ENCODE peak calls at places on chromosomes 6 and 20, in seven cellular contexts. G is BJ, A is lung, M is cardiac fibroblast, X is AG09319, F is type B pancreatic cell, J is lower lobe of right lung. E is an unnamed sample.

GRCh38 chr6:36216559-36216958 is 20.0 kb downstream of the BRPF3 start:
- DNase-seq in J (no peak), M (peak), G (no peak), F (no peak), X (no peak), A (no peak), E (no peak)

GRCh38 chr20:31872406-31872805 is 2.0 kb downstream of the TTLL9 start:
- DNase-seq in M (no peak), X (no peak), J (no peak), A (no peak), G (no peak), F (no peak), E (no peak)

GRCh38 chr6:110951986-110952794 is 6.3 kb upstream of the GTF3C6 start:
- DNase-seq in G (no peak), J (no peak), M (peak), A (no peak), X (peak), F (no peak), E (no peak)

GRCh38 chr6:129269076-129269475 is 386.1 kb downstream of the LAMA2 start:
- DNase-seq in F (no peak), G (no peak), X (no peak), A (no peak), M (no peak), J (no peak), E (no peak)

GRCh38 chr20:62761058-62761758 is 35.1 kb upstream of the MRGBP start:
- DNase-seq in G (no peak), A (no peak), F (no peak), J (peak), X (no peak), M (no peak), E (no peak)

GRCh38 chr20:16115891-16116577 is 457.2 kb downstream of the KIF16B start:
- DNase-seq in G (no peak), M (no peak), X (no peak), A (no peak), F (no peak), J (no peak), E (no peak)

GRCh38 chr6:4677751-4678065 is 98.5 kb upstream of the CDYL start:
- DNase-seq in A (no peak), M (no peak), F (no peak), J (no peak), G (no peak), X (no peak), E (no peak)

GRCh38 chr20:58829531-58829941 is 21.2 kb downstream of the GNAS-AS1 start:
- DNase-seq in J (no peak), A (peak), X (no peak), G (no peak), M (peak), F (no peak), E (no peak)

GRCh38 chr20:63017076-63017825 is 10.5 kb upstream of the BHLHE23 start:
- DNase-seq in X (no peak), F (no peak), J (peak), M (no peak), A (no peak), G (no peak), E (no peak)

GRCh38 chr6:105795913-105796517 is 290.1 kb upstream of the PRDM1 start:
- DNase-seq in X (no peak), F (no peak), M (no peak), J (peak), A (no peak), G (no peak), E (no peak)

GRCh38 chr20:653590-654426 is 808 bp upstream of the SRXN1 start:
- DNase-seq in X (no peak), G (no peak), M (no peak), J (no peak), A (no peak), F (no peak), E (no peak)

GRCh38 chr20:59159822-59160740 is 3.5 kb upstream of the ZNF831 start:
- DNase-seq in G (no peak), M (no peak), J (no peak), A (no peak), F (no peak), X (no peak), E (no peak)

GRCh38 chr20:49659096-49659495 is 54.6 kb downstream of the B4GALT5 start:
- DNase-seq in M (no peak), A (no peak), X (no peak), J (no peak), F (no peak), G (no peak), E (no peak)

GRCh38 chr6:167774881-167775280 is 51.8 kb upstream of the AFDN start:
- DNase-seq in A (no peak), M (no peak), J (no peak), F (no peak), X (no peak), G (no peak), E (no peak)

GRCh38 chr20:23920408-23920780 is 40.8 kb upstream of the CST5 start:
- DNase-seq in M (no peak), J (no peak), A (no peak), G (no peak), X (no peak), F (no peak), E (no peak)

GRCh38 chr20:50062006-50062838 is 50.7 kb downstream of the UBE2V1 start:
- DNase-seq in M (no peak), J (no peak), F (no peak), G (no peak), X (no peak), A (no peak), E (no peak)

GRCh38 chr20:52192296-52193007 is 873 bp upstream of the ZFP64 start:
- DNase-seq in F (no peak), X (no peak), A (no peak), M (no peak), J (peak), G (no peak), E (no peak)

GRCh38 chr6:42942444-42942843 is 13.2 kb downstream of the CNPY3 start:
- DNase-seq in M (no peak), J (no peak), A (no peak), F (no peak), G (no peak), X (no peak), E (no peak)

GRCh38 chr20:49367113-49367512 is 89.3 kb upstream of the ZNFX1 start:
- DNase-seq in A (no peak), X (no peak), M (no peak), J (no peak), F (no peak), G (no peak), E (no peak)

GRCh38 chr20:11117808-11118528 is 444.2 kb upstream of the JAG1 start:
- DNase-seq in G (no peak), J (no peak), X (no peak), A (no peak), M (peak), F (no peak), E (no peak)

GRCh38 chr6:137357263-137357947 is 136.8 kb downstream of the OLIG3 start:
- DNase-seq in J (no peak), F (no peak), A (no peak), X (no peak), M (no peak), G (no peak), E (no peak)
- TF ChIP-seq CTCF in J (no peak), F (no peak), A (no peak), X (no peak), M (no peak), G (no peak), E (no peak)

DNA sequence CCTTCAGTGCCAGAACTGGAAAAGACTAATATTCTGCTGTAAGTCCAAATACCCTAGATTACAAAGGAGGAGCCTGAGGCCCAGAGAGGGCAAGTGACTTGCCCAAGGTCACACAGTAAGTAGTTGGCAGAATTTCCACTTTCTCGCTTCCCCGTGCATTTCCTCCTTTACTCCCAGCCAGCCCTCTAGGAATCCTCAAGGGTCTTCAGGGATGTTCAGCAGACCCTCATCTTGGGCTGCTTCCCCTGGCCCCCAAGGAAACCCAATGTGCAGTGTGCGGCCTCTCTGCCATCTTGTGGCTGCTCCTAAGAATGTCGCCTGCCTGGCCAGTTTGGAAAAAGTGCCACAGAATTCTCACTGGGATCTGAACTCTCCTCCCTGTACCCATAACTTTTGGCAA is 217.7 kb upstream of the LRFN2 start:
- DNase-seq in M (no peak), J (no peak), G (no peak), A (no peak), X (no peak), F (no peak), E (no peak)
- TF ChIP-seq CTCF in M (no peak), J (peak), G (no peak), A (no peak), X (no peak), F (peak), E (peak)

GRCh38 chr20:36268501-36269342 is 32.4 kb downstream of the AAR2 start:
- DNase-seq in F (no peak), G (no peak), J (no peak), A (no peak), X (no peak), M (no peak), E (no peak)
- TF ChIP-seq CTCF in F (no peak), G (no peak), J (no peak), A (no peak), X (no peak), M (no peak), E (no peak)

GRCh38 chr20:45085289-45085688 is 15.6 kb downstream of the KCNS1 start:
- DNase-seq in F (no peak), X (no peak), G (no peak), A (no peak), J (no peak), M (no peak), E (no peak)

GRCh38 chr20:45087814-45088213 is 13.1 kb downstream of the KCNS1 start:
- DNase-seq in F (no peak), X (peak), M (peak), G (no peak), J (no peak), A (no peak), E (no peak)

GRCh38 chr20:45088247-45088646 is 12.7 kb downstream of the KCNS1 start:
- DNase-seq in M (peak), G (peak), F (no peak), A (no peak), X (peak), J (no peak), E (no peak)

GRCh38 chr20:45087115-45087785 is 13.7 kb downstream of the KCNS1 start:
- DNase-seq in G (no peak), F (no peak), J (no peak), A (no peak), M (no peak), X (no peak), E (no peak)

GRCh38 chr20:45085867-45086266 is 15.1 kb downstream of the KCNS1 start:
- DNase-seq in G (no peak), A (no peak), M (no peak), F (no peak), J (no peak), X (no peak), E (no peak)
- TF ChIP-seq CTCF in G (no peak), A (no peak), M (no peak), F (no peak), J (no peak), X (no peak), E (no peak)

GRCh38 chr6:117837268-117837667 is 69.8 kb upstream of the SLC35F1 start:
- DNase-seq in M (no peak), F (no peak), G (no peak), X (no peak), J (no peak), A (no peak), E (no peak)

DNA sequence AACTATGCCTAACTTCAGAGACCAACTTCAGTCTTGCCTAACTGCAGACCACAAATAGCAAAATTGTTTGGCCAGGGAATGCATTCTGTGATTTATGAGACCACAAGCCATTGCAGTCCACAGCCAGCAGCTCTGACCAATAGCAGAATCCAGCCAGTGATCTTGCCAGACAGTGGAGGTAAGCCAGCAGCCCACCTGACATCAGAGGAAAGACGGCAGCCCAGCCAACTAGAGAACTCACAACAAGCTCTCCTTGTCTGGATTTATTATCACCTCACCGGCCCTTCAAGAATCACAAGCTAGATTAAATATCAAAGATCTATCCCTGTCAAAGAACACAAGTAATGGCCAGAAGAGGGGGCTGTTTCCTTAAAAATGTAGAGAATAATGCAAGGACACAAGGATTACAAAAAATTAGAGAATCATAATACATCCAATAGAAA is 66.5 kb upstream of the SLC35F1 start:
- DNase-seq in F (no peak), M (peak), A (no peak), X (no peak), G (no peak), J (no peak), E (peak)
- TF ChIP-seq CTCF in F (peak), M (peak), A (no peak), X (no peak), G (peak), J (peak), E (peak)

GRCh38 chr20:20683020-20683419 is 29.4 kb downstream of the RALGAPA2 start:
- DNase-seq in A (no peak), G (no peak), J (no peak), M (no peak), X (no peak), F (no peak), E (no peak)

GRCh38 chr20:20685635-20686034 is 26.8 kb downstream of the RALGAPA2 start:
- DNase-seq in J (no peak), F (no peak), G (no peak), M (no peak), A (no peak), X (no peak), E (no peak)

GRCh38 chr20:20683922-20684321 is 28.5 kb downstream of the RALGAPA2 start:
- DNase-seq in M (no peak), X (no peak), G (no peak), F (no peak), A (no peak), J (no peak), E (no peak)

GRCh38 chr20:20680991-20681508 is 31.4 kb downstream of the RALGAPA2 start:
- DNase-seq in A (peak), M (no peak), X (no peak), G (no peak), J (peak), F (no peak), E (no peak)

DNA sequence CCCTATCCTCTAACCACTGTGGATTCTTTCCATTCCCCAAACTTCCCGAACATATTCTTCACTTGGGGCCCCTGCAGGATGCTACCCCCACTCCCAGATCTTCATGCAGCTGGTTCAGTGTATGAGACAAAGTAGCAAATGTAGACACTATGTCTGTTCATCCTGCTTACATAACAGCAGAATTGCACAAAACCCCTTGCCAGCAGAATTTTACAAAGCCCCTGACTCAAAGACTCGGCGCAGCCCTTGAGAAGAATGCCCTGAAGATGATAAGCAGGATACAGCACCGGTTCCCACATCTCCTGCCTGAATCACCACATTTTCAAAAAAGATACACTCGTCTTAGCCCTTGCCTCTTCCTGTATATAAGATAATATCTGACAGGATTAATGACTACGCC is 29.0 kb downstream of the RALGAPA2 start:
- DNase-seq in X (no peak), F (no peak), M (no peak), J (no peak), A (no peak), G (no peak), E (no peak)
- TF ChIP-seq CTCF in X (no peak), F (no peak), M (no peak), J (no peak), A (no peak), G (no peak), E (no peak)

DNA sequence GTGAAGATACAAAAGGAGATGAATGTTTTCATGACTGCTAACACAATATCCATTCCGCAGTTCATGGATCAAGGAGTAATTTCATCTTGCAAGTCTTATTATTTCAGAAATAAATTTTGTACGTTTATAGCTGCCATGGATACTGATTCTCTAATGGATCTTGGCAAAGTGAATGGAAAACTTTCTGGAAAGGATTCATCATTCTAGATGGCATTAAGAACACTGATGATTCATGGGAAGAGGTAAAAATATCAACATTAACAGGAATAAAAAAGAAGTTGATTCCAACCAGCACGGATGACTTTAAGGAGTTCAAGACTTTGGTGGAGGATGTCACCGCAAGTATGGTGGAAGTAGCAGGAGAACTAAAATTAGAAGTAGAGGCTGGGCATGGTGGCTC is 2.8 kb downstream of the HUS1B start:
- DNase-seq in J (no peak), X (no peak), G (no peak), F (no peak), M (no peak), A (no peak), E (no peak)
- TF ChIP-seq CTCF in J (no peak), X (no peak), G (no peak), F (no peak), M (no peak), A (no peak), E (no peak)

DNA sequence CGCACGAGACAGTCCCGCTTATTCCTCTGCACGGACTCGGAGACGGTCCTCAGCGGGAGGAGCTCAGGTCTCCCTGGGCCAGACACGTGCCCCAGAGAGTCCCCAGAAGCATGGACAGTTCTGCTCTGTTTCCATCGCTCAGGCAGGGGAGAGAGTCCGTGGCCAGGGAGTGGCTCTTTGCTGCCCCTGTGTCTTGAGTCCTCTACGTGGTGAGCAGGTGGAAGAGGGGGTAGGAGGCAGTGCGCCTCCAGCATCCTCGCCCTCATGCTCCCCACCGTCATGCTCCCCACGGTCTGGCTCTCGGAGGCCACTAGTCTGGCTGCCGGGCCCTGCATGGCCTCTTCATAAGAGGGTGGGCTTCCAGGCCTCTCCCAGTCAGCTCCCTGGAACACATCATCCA is 8.9 kb downstream of the TAGAP start:
- DNase-seq in X (no peak), G (no peak), F (no peak), J (no peak), A (no peak), M (no peak), E (no peak)
- TF ChIP-seq CTCF in X (no peak), G (no peak), F (no peak), J (no peak), A (no peak), M (no peak), E (no peak)

GRCh38 chr6:152954443-152954842 is 28.4 kb downstream of the FBXO5 start:
- DNase-seq in J (no peak), G (no peak), X (no peak), F (no peak), A (no peak), M (no peak), E (no peak)
- TF ChIP-seq CTCF in J (no peak), G (no peak), X (no peak), F (no peak), A (no peak), M (no peak), E (no peak)

E was measured in nephron progenitor cell.